ENCODE peak calls at places on chromosomes 1 and 21, in six cellular contexts. One of them, this sample, is unnamed.
A peak's percentile ranks its signal among the peaks of the same experiment; 100 is the strongest.

GRCh38 chr1:179014123-179014522 is 11.6 kb upstream of the FAM20B start:
- DNase-seq in HepG2: no peak
- DNase-seq in GM12878: no peak
- DNase-seq in endothelial cell of umbilical vein: no peak
- DNase-seq in K562: no peak
- DNase-seq in A549: no peak
- DNase-seq in this sample: no peak

GRCh38 chr1:206506803-206507394 is 432 bp upstream of the RASSF5 start:
- DNase-seq in K562: no peak
- DNase-seq in HepG2: no peak
- DNase-seq in GM12878: no peak
- DNase-seq in endothelial cell of umbilical vein: no peak
- DNase-seq in A549: no peak
- DNase-seq in this sample: no peak

GRCh38 chr1:59104191-59104760 is 192.6 kb upstream of the FGGY start:
- DNase-seq in HepG2: peak; percentile 22
- DNase-seq in A549: no peak
- DNase-seq in GM12878: no peak
- DNase-seq in K562: no peak
- DNase-seq in endothelial cell of umbilical vein: no peak
- DNase-seq in this sample: no peak

GRCh38 chr21:35035581-35035980 is 13.5 kb downstream of the RUNX1 start:
- DNase-seq in A549: no peak
- DNase-seq in HepG2: no peak
- DNase-seq in K562: no peak
- DNase-seq in GM12878: no peak
- DNase-seq in endothelial cell of umbilical vein: no peak
- DNase-seq in this sample: no peak

GRCh38 chr1:67429011-67429527 is 1.1 kb downstream of the SERBP1 start:
- DNase-seq in A549: no peak
- DNase-seq in endothelial cell of umbilical vein: peak; percentile 36
- DNase-seq in K562: no peak
- DNase-seq in HepG2: no peak
- DNase-seq in GM12878: no peak
- DNase-seq in this sample: peak; percentile 53

GRCh38 chr1:28091043-28091781 is 2.8 kb upstream of the EYA3 start:
- DNase-seq in HepG2: peak; percentile 61
- DNase-seq in A549: peak; percentile 63
- DNase-seq in endothelial cell of umbilical vein: peak; percentile 81
- DNase-seq in K562: peak; percentile 57
- DNase-seq in GM12878: peak; percentile 65
- DNase-seq in this sample: peak; percentile 84

GRCh38 chr1:239816090-239816812 is 275.4 kb upstream of the FMN2 start:
- DNase-seq in K562: no peak
- DNase-seq in endothelial cell of umbilical vein: no peak
- DNase-seq in A549: peak; percentile 89
- DNase-seq in HepG2: peak; percentile 23
- DNase-seq in GM12878: no peak
- DNase-seq in this sample: peak; percentile 18

GRCh38 chr1:46369542-46370213 is 24.4 kb upstream of the FAAH start:
- DNase-seq in GM12878: no peak
- DNase-seq in endothelial cell of umbilical vein: no peak
- DNase-seq in HepG2: no peak
- DNase-seq in A549: no peak
- DNase-seq in K562: no peak
- DNase-seq in this sample: no peak

GRCh38 chr21:28705616-28706015 is 287.1 kb downstream of the LTN1 start:
- DNase-seq in endothelial cell of umbilical vein: no peak
- DNase-seq in GM12878: no peak
- DNase-seq in A549: no peak
- DNase-seq in K562: no peak
- DNase-seq in HepG2: no peak
- DNase-seq in this sample: no peak

GRCh38 chr1:183278736-183279591 is 92.9 kb downstream of the LAMC2 start:
- DNase-seq in K562: no peak
- DNase-seq in HepG2: no peak
- DNase-seq in endothelial cell of umbilical vein: peak; percentile 75
- DNase-seq in GM12878: no peak
- DNase-seq in A549: no peak
- DNase-seq in this sample: peak; percentile 78

GRCh38 chr1:183277821-183278735 is 92.0 kb downstream of the LAMC2 start:
- DNase-seq in A549: no peak
- DNase-seq in HepG2: no peak
- DNase-seq in endothelial cell of umbilical vein: no peak
- DNase-seq in K562: no peak
- DNase-seq in GM12878: no peak
- DNase-seq in this sample: peak; percentile 79

GRCh38 chr1:183281553-183282091 is 95.6 kb downstream of the LAMC2 start:
- DNase-seq in endothelial cell of umbilical vein: peak; percentile 92
- DNase-seq in GM12878: peak; percentile 54
- DNase-seq in HepG2: peak; percentile 64
- DNase-seq in A549: peak; percentile 87
- DNase-seq in K562: peak; percentile 85
- DNase-seq in this sample: peak; percentile 93

GRCh38 chr1:183281039-183281438 is 95.0 kb downstream of the LAMC2 start:
- DNase-seq in K562: no peak
- DNase-seq in A549: peak; percentile 36
- DNase-seq in HepG2: no peak
- DNase-seq in GM12878: no peak
- DNase-seq in endothelial cell of umbilical vein: no peak
- DNase-seq in this sample: peak; percentile 90

DNA sequence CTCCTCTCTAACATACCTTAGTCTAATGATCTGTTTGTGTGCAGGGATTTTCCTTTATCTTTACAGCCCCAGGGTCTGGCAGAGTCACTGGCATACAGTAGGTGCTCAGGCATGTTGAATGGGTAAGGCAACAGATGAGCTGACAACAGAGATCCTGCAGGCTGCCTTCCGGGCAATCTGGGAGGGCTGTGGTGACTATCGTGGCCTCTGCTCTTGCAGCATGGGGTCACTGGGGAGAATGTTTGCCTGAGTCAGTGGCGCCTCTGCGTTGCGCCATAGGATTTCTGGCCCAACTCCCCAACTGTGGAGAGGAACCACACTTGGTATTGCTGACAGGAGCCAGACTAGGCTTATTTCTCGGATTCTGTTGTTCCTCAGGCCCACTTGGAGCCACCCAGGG is 93.8 kb downstream of the LAMC2 start:
- DNase-seq in K562: no peak
- DNase-seq in GM12878: no peak
- DNase-seq in A549: no peak
- DNase-seq in HepG2: peak; percentile 9
- DNase-seq in endothelial cell of umbilical vein: no peak
- DNase-seq in this sample: peak; percentile 97
- TF ChIP-seq MYC in K562: no peak
- TF ChIP-seq MYC in GM12878: no peak
- TF ChIP-seq MYC in A549: no peak
- TF ChIP-seq MYC in HepG2: no peak
- TF ChIP-seq MYC in endothelial cell of umbilical vein: no peak
- TF ChIP-seq MYC in this sample: peak; percentile 72

DNA sequence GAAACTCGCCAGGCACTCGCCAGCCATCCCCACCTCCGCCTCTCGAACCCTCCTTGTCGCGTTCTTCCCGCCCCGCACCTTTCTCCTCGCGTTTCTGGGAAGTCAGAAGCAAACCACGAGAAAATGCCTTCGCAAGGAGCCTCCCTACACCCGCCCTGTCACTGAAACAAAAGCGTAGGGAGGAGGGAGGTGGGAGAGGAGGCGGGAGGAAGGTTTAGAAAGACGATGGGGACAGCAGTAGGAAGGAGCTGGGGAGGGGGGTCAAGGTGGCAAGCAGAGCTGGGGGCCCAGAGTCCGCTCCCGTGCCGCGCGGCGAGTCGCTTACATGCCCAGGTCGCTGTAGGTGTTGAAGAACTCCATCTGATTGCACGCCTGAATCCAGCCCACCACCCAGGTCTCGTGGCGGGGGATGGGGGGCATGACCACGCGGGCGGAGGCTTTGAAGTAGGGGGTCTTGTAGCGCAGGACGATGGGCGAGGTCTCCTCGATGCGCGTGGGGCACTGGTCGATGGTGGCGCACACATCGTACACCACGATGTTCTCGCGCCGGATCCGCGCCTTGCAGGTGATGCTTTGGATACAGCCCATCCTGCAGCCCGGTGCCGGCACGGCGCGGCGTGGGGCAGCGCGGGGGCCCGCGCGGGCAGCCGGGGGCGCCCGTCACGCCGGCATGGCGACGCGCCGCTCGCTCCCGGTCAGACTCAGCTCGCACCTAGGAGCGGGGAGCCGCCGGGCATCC is 971 bp downstream of the FAM78B start:
- DNase-seq in GM12878: no peak
- DNase-seq in endothelial cell of umbilical vein: peak; percentile 7
- DNase-seq in HepG2: no peak
- DNase-seq in K562: no peak
- DNase-seq in A549: peak; percentile 46
- DNase-seq in this sample: no peak
- H3K4me3 ChIP-seq in GM12878: peak overlapping the region; percentile 66
- H3K4me3 ChIP-seq in endothelial cell of umbilical vein: no peak overlapping the region
- H3K4me3 ChIP-seq in HepG2: no peak overlapping the region
- H3K4me3 ChIP-seq in K562: peak overlapping the region; percentile 66
- H3K4me3 ChIP-seq in A549: peak overlapping the region; percentile 57
- H3K4me3 ChIP-seq in this sample: no peak overlapping the region

DNA sequence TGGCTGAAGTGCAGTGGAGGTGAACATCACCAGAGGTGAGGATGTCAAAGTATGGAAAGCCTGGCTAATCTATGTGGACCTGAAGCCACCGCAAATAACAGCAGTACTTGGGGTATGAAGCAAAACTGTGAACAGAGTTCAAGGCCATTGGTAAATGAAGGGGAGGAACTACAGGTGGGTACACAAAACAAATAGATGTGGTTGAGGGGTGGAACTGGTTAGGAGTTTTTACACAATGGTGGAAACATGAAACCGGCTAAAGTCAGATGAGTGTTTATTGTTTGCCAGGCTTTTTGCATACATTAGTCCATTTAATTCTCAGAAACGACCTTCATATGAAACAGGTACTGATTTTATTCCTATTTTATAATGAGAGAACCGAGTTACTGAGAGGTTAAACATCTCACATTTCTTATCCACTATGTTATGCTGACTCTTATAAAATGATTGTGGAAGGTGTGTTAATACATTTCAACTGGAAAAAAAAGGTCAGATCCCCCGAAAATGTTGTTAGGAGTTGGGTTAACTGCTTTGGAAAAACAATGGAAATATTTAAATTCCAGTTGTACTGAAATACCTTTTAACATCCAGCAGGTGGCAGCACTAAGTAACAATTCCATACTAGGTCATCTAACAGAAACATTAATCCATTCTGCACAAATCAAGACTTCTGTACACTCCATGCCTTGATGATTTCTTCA is 44.3 kb upstream of the GTF2B start:
- DNase-seq in HepG2: peak; percentile 93
- DNase-seq in endothelial cell of umbilical vein: peak; percentile 44
- DNase-seq in A549: peak; percentile 28
- DNase-seq in K562: peak; percentile 54
- DNase-seq in GM12878: no peak
- DNase-seq in this sample: peak; percentile 54
- TF ChIP-seq MYC in HepG2: no peak
- TF ChIP-seq MYC in endothelial cell of umbilical vein: no peak
- TF ChIP-seq MYC in A549: no peak
- TF ChIP-seq MYC in K562: no peak
- TF ChIP-seq MYC in GM12878: no peak
- TF ChIP-seq MYC in this sample: no peak

DNA sequence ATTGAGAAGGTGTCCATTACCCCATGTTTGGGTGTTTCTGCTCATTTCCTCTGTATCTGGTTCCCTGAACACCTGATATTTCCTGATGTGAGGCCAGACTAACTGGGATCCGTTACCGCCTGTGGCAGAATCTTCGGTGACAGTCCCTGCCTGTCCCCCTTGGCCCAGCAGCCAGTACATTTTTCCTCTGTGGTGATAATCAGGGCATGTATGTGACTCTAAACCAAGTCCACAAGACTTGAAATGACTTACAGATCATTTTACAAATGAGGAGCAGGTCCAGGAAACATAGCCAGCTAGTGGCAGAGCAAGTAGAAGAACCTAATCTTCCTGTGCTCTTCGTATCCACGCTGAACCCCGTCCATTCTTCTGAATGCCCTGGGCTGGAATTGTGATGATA is 143.5 kb upstream of the IPO9 start:
- DNase-seq in HepG2: no peak
- DNase-seq in endothelial cell of umbilical vein: no peak
- DNase-seq in GM12878: no peak
- DNase-seq in K562: no peak
- DNase-seq in A549: no peak
- DNase-seq in this sample: no peak
- H3K4me3 ChIP-seq in HepG2: no peak overlapping the region
- H3K4me3 ChIP-seq in endothelial cell of umbilical vein: no peak overlapping the region
- H3K4me3 ChIP-seq in GM12878: no peak overlapping the region
- H3K4me3 ChIP-seq in K562: no peak overlapping the region
- H3K4me3 ChIP-seq in A549: no peak overlapping the region
- H3K4me3 ChIP-seq in this sample: no peak overlapping the region

DNA sequence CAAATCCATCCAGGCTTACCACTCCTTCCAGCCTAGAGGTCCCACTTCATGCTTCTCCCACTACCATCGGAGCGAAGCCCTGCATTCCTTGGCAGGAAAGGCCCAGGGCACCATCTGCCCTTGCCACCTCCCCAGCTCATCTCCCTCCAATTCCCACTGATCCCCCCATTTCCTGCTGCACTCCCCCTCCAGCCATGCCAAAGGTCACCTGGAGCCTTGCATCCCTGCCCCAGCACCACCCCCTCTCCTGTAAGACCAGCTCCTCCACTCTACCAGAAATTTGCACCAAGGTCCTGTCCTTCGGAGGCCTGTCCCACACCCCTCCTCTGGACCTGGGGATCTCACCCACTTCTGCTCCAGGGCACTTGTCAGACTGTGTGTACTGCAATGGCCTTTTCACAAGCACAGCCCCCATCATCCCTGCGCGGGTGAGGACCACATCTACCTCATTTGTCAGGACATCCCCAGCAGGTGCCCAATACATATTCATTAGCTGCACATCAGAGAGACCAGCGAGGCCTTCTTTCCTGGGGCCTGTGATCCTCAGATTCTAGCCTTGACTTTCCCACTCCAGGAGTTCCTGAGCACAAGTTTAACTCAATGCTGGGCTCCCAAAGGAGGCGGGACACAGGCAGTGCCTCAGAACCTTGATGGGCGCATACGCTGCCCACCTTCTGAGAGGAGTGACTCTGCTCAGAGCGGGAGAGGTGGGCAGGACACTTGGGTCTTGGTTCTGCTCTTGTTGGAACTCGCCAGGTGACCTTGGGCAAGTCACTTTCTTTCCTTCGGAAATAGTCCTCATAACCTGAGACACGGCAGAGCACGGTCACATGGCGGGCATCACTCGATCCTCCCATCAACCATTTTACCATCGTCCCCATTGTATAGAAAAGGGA is 49.9 kb upstream of the EDN2 start:
- DNase-seq in K562: no peak
- DNase-seq in HepG2: no peak
- DNase-seq in endothelial cell of umbilical vein: no peak
- DNase-seq in GM12878: no peak
- DNase-seq in A549: no peak
- DNase-seq in this sample: no peak
- TF ChIP-seq MYC in K562: no peak
- TF ChIP-seq MYC in HepG2: no peak
- TF ChIP-seq MYC in endothelial cell of umbilical vein: no peak
- TF ChIP-seq MYC in GM12878: no peak
- TF ChIP-seq MYC in A549: no peak
- TF ChIP-seq MYC in this sample: no peak

DNA sequence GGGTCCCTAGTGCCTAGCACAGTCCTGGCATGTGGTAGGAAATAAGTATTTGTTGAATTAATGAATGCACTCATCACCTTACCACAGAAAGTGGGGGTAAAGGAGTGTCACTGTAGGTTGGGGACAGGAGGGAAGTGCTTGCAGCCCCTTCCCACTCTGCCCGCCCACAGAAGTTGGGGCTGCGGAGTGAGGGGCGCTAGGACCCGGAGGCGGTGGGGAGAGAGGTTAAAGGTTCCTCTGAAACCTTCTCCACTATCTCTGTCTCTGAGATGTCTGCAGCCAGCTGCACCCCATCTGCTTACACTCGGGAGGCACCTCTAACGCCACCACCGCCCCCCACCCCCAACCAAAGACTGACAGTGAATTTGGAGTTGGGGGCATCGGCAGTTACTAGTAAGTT is 1.4 kb upstream of the WNT2B start:
- DNase-seq in GM12878: no peak
- DNase-seq in K562: no peak
- DNase-seq in A549: no peak
- DNase-seq in endothelial cell of umbilical vein: no peak
- DNase-seq in HepG2: no peak
- DNase-seq in this sample: no peak
- H3K4me3 ChIP-seq in GM12878: peak overlapping the region; percentile 67
- H3K4me3 ChIP-seq in K562: no peak overlapping the region
- H3K4me3 ChIP-seq in A549: no peak overlapping the region
- H3K4me3 ChIP-seq in endothelial cell of umbilical vein: no peak overlapping the region
- H3K4me3 ChIP-seq in HepG2: no peak overlapping the region
- H3K4me3 ChIP-seq in this sample: no peak overlapping the region